ENCODE peak calls at places on chromosome 12, in five cellular contexts. One of them, this sample, is unnamed. For H3K9me3, the result is how much of the 10 kb centered on the place peaks cover.

GRCh38 chr12:29519585-29520182 is 22.2 kb upstream of the OVCH1 start:
- DNase-seq in CD8-positive, alpha-beta T cell: no peak
- DNase-seq in heart left ventricle: no peak
- DNase-seq in K562: peak
- DNase-seq in AG04450: peak
- DNase-seq in this sample: peak

GRCh38 chr12:114686421-114687268 is 2.7 kb upstream of the TBX3 start:
- DNase-seq in CD8-positive, alpha-beta T cell: no peak
- DNase-seq in heart left ventricle: no peak
- DNase-seq in K562: no peak
- DNase-seq in AG04450: no peak
- DNase-seq in this sample: no peak

GRCh38 chr12:30286345-30286926 is 409.2 kb downstream of the IPO8 start:
- DNase-seq in CD8-positive, alpha-beta T cell: no peak
- DNase-seq in heart left ventricle: no peak
- DNase-seq in K562: no peak
- DNase-seq in AG04450: no peak
- DNase-seq in this sample: no peak

GRCh38 chr12:89389755-89390661 is 37.7 kb upstream of the DUSP6 start:
- DNase-seq in CD8-positive, alpha-beta T cell: no peak
- DNase-seq in heart left ventricle: no peak
- DNase-seq in K562: no peak
- DNase-seq in AG04450: no peak
- DNase-seq in this sample: no peak

GRCh38 chr12:56590237-56590830 is 39.8 kb downstream of the BAZ2A start:
- DNase-seq in CD8-positive, alpha-beta T cell: no peak
- DNase-seq in heart left ventricle: no peak
- DNase-seq in K562: peak
- DNase-seq in AG04450: no peak
- DNase-seq in this sample: no peak

GRCh38 chr12:27434673-27435565 is 11.6 kb upstream of the SMCO2 start:
- DNase-seq in CD8-positive, alpha-beta T cell: no peak
- DNase-seq in heart left ventricle: no peak
- DNase-seq in K562: peak
- DNase-seq in AG04450: no peak
- DNase-seq in this sample: no peak

GRCh38 chr12:88172844-88173407 is 30.8 kb downstream of the TMTC3 start:
- DNase-seq in CD8-positive, alpha-beta T cell: no peak
- DNase-seq in heart left ventricle: no peak
- DNase-seq in K562: no peak
- DNase-seq in AG04450: no peak
- DNase-seq in this sample: no peak

GRCh38 chr12:75479963-75480461 is 543 bp upstream of the GLIPR1 start:
- DNase-seq in CD8-positive, alpha-beta T cell: no peak
- DNase-seq in heart left ventricle: no peak
- DNase-seq in K562: no peak
- DNase-seq in AG04450: no peak
- DNase-seq in this sample: no peak

GRCh38 chr12:103771466-103771865 is 69.6 kb downstream of the NT5DC3 start:
- DNase-seq in CD8-positive, alpha-beta T cell: no peak
- DNase-seq in heart left ventricle: no peak
- DNase-seq in K562: peak
- DNase-seq in AG04450: no peak
- DNase-seq in this sample: no peak

GRCh38 chr12:104275689-104276088 is 27.9 kb upstream of the EID3 start:
- DNase-seq in CD8-positive, alpha-beta T cell: no peak
- DNase-seq in heart left ventricle: no peak
- DNase-seq in K562: no peak
- DNase-seq in AG04450: no peak
- DNase-seq in this sample: no peak

GRCh38 chr12:71581206-71581605 is 82.4 kb downstream of the ZFC3H1 start:
- DNase-seq in CD8-positive, alpha-beta T cell: no peak
- DNase-seq in heart left ventricle: no peak
- DNase-seq in K562: no peak
- DNase-seq in AG04450: no peak
- DNase-seq in this sample: no peak

GRCh38 chr12:130186631-130187269 is 24.5 kb downstream of the FZD10 start:
- DNase-seq in CD8-positive, alpha-beta T cell: no peak
- DNase-seq in heart left ventricle: no peak
- DNase-seq in K562: no peak
- DNase-seq in AG04450: no peak
- DNase-seq in this sample: no peak

GRCh38 chr12:62799766-62800406 is 135.1 kb downstream of the PPM1H start:
- DNase-seq in CD8-positive, alpha-beta T cell: no peak
- DNase-seq in heart left ventricle: no peak
- DNase-seq in K562: no peak
- DNase-seq in AG04450: no peak
- DNase-seq in this sample: no peak

GRCh38 chr12:66405395-66405794 is 103.1 kb downstream of the HELB start:
- DNase-seq in CD8-positive, alpha-beta T cell: no peak
- DNase-seq in heart left ventricle: no peak
- DNase-seq in K562: no peak
- DNase-seq in AG04450: no peak
- DNase-seq in this sample: no peak

GRCh38 chr12:96210376-96211055 is 16.3 kb downstream of the ELK3 start:
- DNase-seq in CD8-positive, alpha-beta T cell: no peak
- DNase-seq in heart left ventricle: no peak
- DNase-seq in K562: no peak
- DNase-seq in AG04450: no peak
- DNase-seq in this sample: no peak

GRCh38 chr12:52679875-52680274 is 332 bp downstream of the KRT1 start:
- DNase-seq in CD8-positive, alpha-beta T cell: no peak
- DNase-seq in heart left ventricle: no peak
- DNase-seq in K562: no peak
- DNase-seq in AG04450: no peak
- DNase-seq in this sample: no peak

GRCh38 chr12:20722142-20722541 is 27.0 kb downstream of the SLCO1C1 start:
- DNase-seq in CD8-positive, alpha-beta T cell: no peak
- DNase-seq in heart left ventricle: no peak
- DNase-seq in K562: no peak
- DNase-seq in AG04450: no peak
- DNase-seq in this sample: no peak

GRCh38 chr12:64229240-64229639 is 7.1 kb upstream of the KICS2 start:
- DNase-seq in CD8-positive, alpha-beta T cell: no peak
- DNase-seq in heart left ventricle: no peak
- DNase-seq in K562: no peak
- DNase-seq in AG04450: no peak
- DNase-seq in this sample: no peak

GRCh38 chr12:63826002-63826585 is 18.4 kb upstream of the SRGAP1 start:
- DNase-seq in CD8-positive, alpha-beta T cell: no peak
- DNase-seq in heart left ventricle: no peak
- DNase-seq in K562: no peak
- DNase-seq in AG04450: peak
- DNase-seq in this sample: no peak

GRCh38 chr12:64976131-64976530 is 145.0 kb downstream of the WIF1 start:
- DNase-seq in CD8-positive, alpha-beta T cell: no peak
- DNase-seq in heart left ventricle: no peak
- DNase-seq in K562: no peak
- DNase-seq in AG04450: no peak
- DNase-seq in this sample: no peak

GRCh38 chr12:131202592-131203378 is 249.1 kb downstream of the ADGRD1 start:
- DNase-seq in CD8-positive, alpha-beta T cell: no peak
- DNase-seq in heart left ventricle: no peak
- DNase-seq in K562: no peak
- DNase-seq in AG04450: no peak
- DNase-seq in this sample: no peak

DNA sequence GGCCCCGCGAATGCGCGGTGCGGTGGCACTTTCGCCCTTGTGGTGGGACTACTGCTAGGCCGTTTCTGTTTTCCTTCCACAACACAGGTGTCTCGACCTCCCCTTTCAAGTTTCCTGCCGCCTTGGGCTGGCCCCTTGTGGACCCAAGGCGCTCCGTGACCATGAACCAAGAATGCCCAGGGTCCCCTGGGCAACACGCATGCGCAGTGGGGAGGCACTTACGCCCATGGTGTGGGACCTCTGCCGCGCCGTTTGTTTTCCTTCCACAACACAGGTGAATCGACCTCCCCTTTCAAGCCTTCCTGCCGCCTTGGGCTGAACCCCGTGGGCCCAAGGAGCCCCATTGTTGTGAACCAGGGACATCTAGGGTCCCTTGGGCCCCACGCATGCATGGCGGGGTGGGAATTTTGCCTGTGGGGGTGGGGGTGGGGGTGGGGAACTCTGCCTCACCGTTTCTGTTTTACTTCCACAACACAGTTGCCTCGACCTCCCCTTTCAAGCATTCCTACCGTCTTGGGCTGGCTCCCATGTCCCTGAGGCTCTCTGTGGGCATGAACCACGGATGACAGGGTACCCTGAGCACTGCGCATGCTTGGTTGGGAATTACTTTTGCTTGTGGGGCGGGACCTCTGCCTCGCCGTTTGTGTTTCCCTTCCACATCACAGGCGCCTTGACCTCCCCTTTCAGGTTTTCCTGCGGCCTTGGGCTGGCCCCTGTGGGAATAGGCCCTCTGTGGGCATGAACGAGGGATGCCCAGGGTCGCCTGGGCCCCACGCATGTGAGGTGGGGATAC is 355.1 kb downstream of the ALG10 start:
- DNase-seq in CD8-positive, alpha-beta T cell: no peak
- DNase-seq in heart left ventricle: no peak
- DNase-seq in K562: no peak
- DNase-seq in AG04450: no peak
- DNase-seq in this sample: no peak
- H3K9me3 ChIP-seq in CD8-positive, alpha-beta T cell: under half
- H3K9me3 ChIP-seq in heart left ventricle: under half
- H3K9me3 ChIP-seq in K562: under half
- H3K9me3 ChIP-seq in AG04450: half or more
- H3K9me3 ChIP-seq in this sample: under half

DNA sequence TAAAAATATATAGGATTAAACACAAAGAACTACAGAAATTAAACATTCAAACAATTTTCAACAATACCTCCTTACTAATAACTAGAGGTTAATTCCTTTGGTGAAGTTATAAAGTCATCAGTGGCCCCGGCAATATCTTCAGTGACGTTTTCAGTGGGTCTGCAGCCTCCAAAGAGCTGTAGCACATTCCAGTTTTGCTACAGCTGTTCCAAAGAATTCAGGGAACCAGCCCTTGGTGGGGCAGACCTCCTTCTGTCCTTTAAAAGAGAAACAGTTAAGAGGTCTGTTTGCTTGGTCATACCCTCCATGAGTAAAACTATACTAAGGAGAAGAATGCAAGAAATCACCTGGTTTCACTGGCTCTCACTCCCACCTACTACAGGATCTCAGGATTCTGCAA is 99.2 kb upstream of the ZDHHC17 start:
- DNase-seq in CD8-positive, alpha-beta T cell: no peak
- DNase-seq in heart left ventricle: no peak
- DNase-seq in K562: no peak
- DNase-seq in AG04450: no peak
- DNase-seq in this sample: no peak
- H3K4me3 ChIP-seq in CD8-positive, alpha-beta T cell: no peak
- H3K4me3 ChIP-seq in heart left ventricle: no peak
- H3K4me3 ChIP-seq in K562: no peak
- H3K4me3 ChIP-seq in AG04450: no peak
- H3K4me3 ChIP-seq in this sample: no peak

DNA sequence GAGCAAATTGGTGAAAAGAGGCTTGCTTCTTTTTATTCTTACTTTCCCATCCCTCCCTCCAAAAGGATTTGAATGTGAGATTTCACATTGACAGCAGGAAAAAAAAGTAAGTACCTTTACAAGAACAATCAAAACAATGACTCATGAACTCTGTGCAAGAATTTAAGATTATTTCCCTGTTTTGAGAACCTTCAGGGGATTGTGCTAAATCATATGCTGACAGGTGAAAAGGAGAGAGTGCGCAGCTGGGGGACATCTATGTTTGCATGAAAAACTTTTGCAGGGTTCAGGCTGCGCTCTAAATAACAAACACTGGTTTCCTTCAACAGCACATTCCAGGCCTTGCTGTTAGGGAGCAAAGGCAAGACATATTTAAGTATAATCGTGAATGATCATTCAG is 27.3 kb downstream of the RERG start:
- DNase-seq in CD8-positive, alpha-beta T cell: no peak
- DNase-seq in heart left ventricle: no peak
- DNase-seq in K562: no peak
- DNase-seq in AG04450: no peak
- DNase-seq in this sample: no peak
- H3K27ac ChIP-seq in CD8-positive, alpha-beta T cell: no peak
- H3K27ac ChIP-seq in heart left ventricle: no peak
- H3K27ac ChIP-seq in K562: no peak
- H3K27ac ChIP-seq in AG04450: no peak
- H3K27ac ChIP-seq in this sample: no peak

DNA sequence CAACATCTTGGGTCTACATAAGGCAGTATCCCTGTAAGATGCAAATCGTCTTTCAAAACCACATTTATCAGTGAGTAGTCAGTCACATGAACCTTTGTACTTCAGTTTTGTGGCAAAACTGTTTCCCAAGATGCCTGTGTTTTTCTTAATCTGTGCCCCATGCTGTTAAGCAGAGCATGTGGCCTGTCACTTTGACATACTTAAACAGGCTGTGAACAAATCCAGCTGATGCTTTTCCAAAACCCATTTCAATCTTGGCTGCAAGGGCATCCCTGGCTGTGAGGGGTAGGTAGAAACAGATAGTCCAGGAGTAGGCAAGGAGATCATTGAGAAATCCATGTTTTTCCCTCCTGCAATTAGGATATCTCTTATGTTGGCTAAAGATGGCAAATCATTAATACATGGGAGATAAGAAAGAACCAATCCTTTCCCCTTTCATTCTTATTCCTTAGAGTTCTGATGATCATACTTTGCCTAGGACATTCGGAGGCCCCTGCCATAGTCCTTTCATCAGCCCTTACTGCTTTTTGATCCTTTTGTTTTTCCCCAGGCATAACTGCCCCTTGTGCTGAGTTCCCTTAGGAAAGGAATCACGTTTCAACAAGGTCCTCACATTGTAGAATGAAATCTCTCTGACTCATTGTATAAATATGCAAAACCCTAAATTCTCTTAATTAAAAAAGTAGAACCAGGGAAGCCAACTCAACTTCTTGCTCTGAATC is 121.1 kb upstream of the EEA1 start:
- DNase-seq in CD8-positive, alpha-beta T cell: no peak
- DNase-seq in heart left ventricle: no peak
- DNase-seq in K562: no peak
- DNase-seq in AG04450: peak
- DNase-seq in this sample: no peak
- H3K9me3 ChIP-seq in CD8-positive, alpha-beta T cell: under half
- H3K9me3 ChIP-seq in heart left ventricle: under half
- H3K9me3 ChIP-seq in K562: under half
- H3K9me3 ChIP-seq in AG04450: under half
- H3K9me3 ChIP-seq in this sample: under half

This sample was measured in iPS DF 6.9.